ENCODE peak calls at places on chromosomes 12 and 14, in seven cellular contexts. P is upper lobe of right lung; Q is NT2/D1; I is pancreas; M is gastrocnemius medialis; C is effector memory CD4-positive, alpha-beta T cell; B is tibial artery. X is an unnamed sample.
A peak's percentile ranks its signal among the peaks of the same experiment; 100 is the strongest.

GRCh38 chr12:63304844-63305243 is 153.8 kb upstream of the AVPR1A start:
- DNase-seq in M (no peak), B (no peak), C (no peak), Q (no peak), P (no peak), I (no peak), X (no peak)

GRCh38 chr12:74481078-74481477 is 56.6 kb upstream of the ATXN7L3B start:
- DNase-seq in B (no peak), I (no peak), Q (no peak), P (no peak), M (no peak), C (no peak), X (no peak)

GRCh38 chr12:76277480-76277879 is 70.7 kb downstream of the BBS10 start:
- DNase-seq in B (no peak), C (no peak), I (no peak), P (no peak), Q (no peak), M (no peak), X (no peak)

GRCh38 chr14:74682169-74682952 is 30.5 kb downstream of the AREL1 start:
- DNase-seq in Q (no peak), I (no peak), P (no peak), C (no peak), M (no peak), B (no peak), X (no peak)

GRCh38 chr14:73173092-73173735 is 36.9 kb downstream of the PSEN1 start:
- DNase-seq in M (no peak), C (no peak), I (no peak), B (no peak), P (no peak), Q (no peak), X (no peak)

GRCh38 chr12:119020377-119021360 is 39.3 kb downstream of the SRRM4 start:
- DNase-seq in M (no peak), B (no peak), I (peak; percentile 71), C (no peak), Q (peak; percentile 77), P (peak; percentile 79), X (no peak)

GRCh38 chr12:91307957-91308705 is 125.5 kb upstream of the DCN start:
- DNase-seq in B (no peak), Q (no peak), C (no peak), I (no peak), P (no peak), M (no peak), X (no peak)

GRCh38 chr12:96233168-96233567 is 39.0 kb downstream of the ELK3 start:
- DNase-seq in M (no peak), B (peak; percentile 77), C (no peak), P (no peak), Q (no peak), I (no peak), X (peak; percentile 73)

GRCh38 chr14:36845346-36846042 is 183.8 kb downstream of the PAX9 start:
- DNase-seq in C (no peak), M (no peak), B (no peak), Q (no peak), I (no peak), P (no peak), X (no peak)

GRCh38 chr12:2092890-2093289 is 40.1 kb downstream of the CACNA1C start:
- DNase-seq in I (no peak), C (no peak), P (peak; percentile 28), M (no peak), Q (no peak), B (peak; percentile 93), X (no peak)

GRCh38 chr14:64968651-64969050 is 3.5 kb downstream of the RAB15 start:
- DNase-seq in M (no peak), P (no peak), B (no peak), Q (no peak), C (no peak), I (no peak), X (no peak)

GRCh38 chr14:70706177-70706576 is 64.5 kb downstream of the TTC9 start:
- DNase-seq in M (no peak), C (no peak), P (no peak), B (peak; percentile 6), I (no peak), Q (no peak), X (no peak)

GRCh38 chr12:6437586-6437985 is 7.2 kb upstream of the CD27 start:
- DNase-seq in B (no peak), M (no peak), I (no peak), C (no peak), Q (no peak), P (peak; percentile 8), X (no peak)

GRCh38 chr12:12926571-12927071 is 25.3 kb downstream of the GPRC5D start:
- DNase-seq in C (no peak), Q (no peak), P (no peak), M (no peak), I (no peak), B (no peak), X (peak; percentile 50)

GRCh38 chr12:14408208-14408607 is 42.7 kb downstream of the ATF7IP start:
- DNase-seq in Q (no peak), I (no peak), P (no peak), M (no peak), B (no peak), C (no peak), X (no peak)

GRCh38 chr14:89137514-89138163 is 279.4 kb downstream of the FOXN3 start:
- DNase-seq in B (peak; percentile 92), P (peak; percentile 88), M (no peak), I (peak; percentile 25), Q (no peak), C (no peak), X (peak; percentile 63)

GRCh38 chr14:24430682-24431568 is 1.2 kb downstream of the KHNYN start:
- DNase-seq in B (peak; percentile 80), P (peak; percentile 67), Q (no peak), M (no peak), I (peak; percentile 41), C (peak; percentile 36), X (peak; percentile 61)

GRCh38 chr14:24429395-24430142 is at the start of the genes CBLN3 and KHNYN:
- DNase-seq in I (peak; percentile 91), C (peak; percentile 74), M (peak; percentile 85), B (peak; percentile 96), Q (peak; percentile 55), P (peak; percentile 95), X (peak; percentile 93)

GRCh38 chr14:24430143-24430681 is 458 bp downstream of the KHNYN start:
- DNase-seq in Q (peak; percentile 30), B (peak; percentile 94), C (no peak), I (peak; percentile 80), M (peak; percentile 42), P (peak; percentile 91), X (peak; percentile 86)

GRCh38 chr14:24432259-24433131 is 2.7 kb downstream of the KHNYN start:
- DNase-seq in P (no peak), C (no peak), Q (no peak), M (no peak), B (peak; percentile 65), I (peak; percentile 47), X (peak; percentile 57)

DNA sequence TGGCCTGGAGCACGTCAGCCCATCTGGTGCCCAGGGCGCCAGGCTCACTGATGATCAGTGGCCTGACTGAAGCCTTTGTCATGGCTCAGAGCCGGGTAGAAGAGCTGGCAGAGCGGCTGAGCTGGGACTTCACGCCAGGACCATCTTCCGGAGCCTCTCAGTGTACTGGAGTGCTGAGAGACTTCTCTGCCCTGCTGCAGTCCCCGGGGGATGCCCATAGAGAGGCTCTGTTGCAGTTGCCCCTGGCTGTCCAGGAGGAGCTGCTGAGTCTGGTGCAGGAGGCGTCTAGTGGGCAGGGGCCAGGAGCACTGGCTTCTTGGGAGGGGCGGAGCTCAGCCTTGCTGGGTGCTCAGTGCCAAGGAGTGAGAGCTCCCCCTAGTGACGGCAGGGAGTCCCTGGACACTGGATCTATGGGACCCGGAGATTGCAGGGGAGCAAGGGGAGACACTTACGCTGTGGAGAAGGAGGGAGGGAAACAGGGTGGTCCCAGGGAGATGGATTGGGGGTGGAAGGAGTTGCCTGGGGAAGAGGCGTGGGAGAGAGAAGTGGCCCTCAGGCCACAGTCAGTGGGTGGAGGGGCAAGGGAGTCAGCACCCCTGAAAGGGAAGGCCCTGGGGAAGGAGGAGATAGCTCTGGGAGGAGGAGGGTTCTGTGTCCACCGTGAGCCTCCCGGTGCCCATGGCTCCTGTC is 2.0 kb downstream of the KHNYN start:
- DNase-seq in M (peak; percentile 76), P (peak; percentile 93), I (peak; percentile 94), C (peak; percentile 78), Q (peak; percentile 86), B (peak; percentile 92), X (peak; percentile 90)
- H3K4me3 ChIP-seq in M (peak overlapping the region; percentile 62), P (peak overlapping the region; percentile 86), I (no peak overlapping the region), C (peak overlapping the region; percentile 94), Q (no peak overlapping the region), B (peak overlapping the region; percentile 64), X (peak overlapping the region; percentile 67)

GRCh38 chr14:55938249-55938791 is 179.9 kb upstream of the PELI2 start:
- DNase-seq in Q (no peak), M (no peak), I (no peak), P (no peak), B (no peak), C (no peak), X (no peak)

GRCh38 chr14:55942101-55942645 is 176.0 kb upstream of the PELI2 start:
- DNase-seq in Q (no peak), B (no peak), P (no peak), I (no peak), M (no peak), C (no peak), X (no peak)

GRCh38 chr14:55948399-55948798 is 169.8 kb upstream of the PELI2 start:
- DNase-seq in I (no peak), P (no peak), Q (no peak), M (no peak), C (no peak), B (no peak), X (no peak)

GRCh38 chr14:55944757-55945156 is 173.5 kb upstream of the PELI2 start:
- DNase-seq in C (no peak), B (no peak), Q (no peak), I (no peak), M (no peak), P (no peak), X (no peak)

GRCh38 chr14:55942826-55943225 is 175.4 kb upstream of the PELI2 start:
- DNase-seq in M (no peak), P (no peak), Q (no peak), C (no peak), I (no peak), B (no peak), X (no peak)
- H3K4me1 ChIP-seq in M (no peaks in the 10 kb centered on the region), P (no peaks in the 10 kb centered on the region), Q (no peaks in the 10 kb centered on the region), C (no peaks in the 10 kb centered on the region), I (no peaks in the 10 kb centered on the region), B (no peaks in the 10 kb centered on the region), X (no peaks in the 10 kb centered on the region)

DNA sequence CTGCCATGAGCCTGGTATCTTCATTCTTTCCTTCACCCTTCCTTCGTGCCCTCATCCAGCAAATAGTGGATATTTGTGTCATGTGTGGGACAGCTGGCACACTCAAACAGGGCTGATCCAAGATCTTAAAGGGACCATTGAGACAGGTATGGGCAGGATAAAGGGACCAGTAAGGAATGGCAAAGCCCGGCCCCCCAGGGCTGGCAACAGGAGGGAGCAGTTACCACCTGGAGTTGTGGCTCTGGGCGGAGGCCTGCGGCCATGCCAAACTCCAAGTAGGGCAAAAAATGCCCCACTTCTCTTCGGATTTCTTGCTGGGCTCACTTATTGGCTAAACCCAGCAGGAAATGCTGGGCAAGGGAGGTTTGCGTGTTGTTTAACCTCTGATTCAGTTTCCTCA is 2.1 kb downstream of the OGFOD2 start:
- DNase-seq in B (no peak), Q (no peak), I (no peak), M (no peak), C (no peak), P (no peak), X (no peak)
- H3K4me3 ChIP-seq in B (no peak overlapping the region), Q (no peak overlapping the region), I (no peak overlapping the region), M (peak overlapping the region; percentile 17), C (no peak overlapping the region), P (no peak overlapping the region), X (no peak overlapping the region)

GRCh38 chr14:104333903-104334811 is 195.8 kb downstream of the KIF26A start:
- DNase-seq in I (peak; percentile 11), B (no peak), M (no peak), P (peak; percentile 60), Q (no peak), C (no peak), X (no peak)
- H3K4me1 ChIP-seq in I (no peaks in the 10 kb centered on the region), B (no peaks in the 10 kb centered on the region), M (no peaks in the 10 kb centered on the region), P (no peaks in the 10 kb centered on the region), Q (no peaks in the 10 kb centered on the region), C (no peaks in the 10 kb centered on the region), X (no peaks in the 10 kb centered on the region)

X was measured in right atrium auricular region.